ENCODE peak calls at places on chromosome 12, in ten cellular contexts. P is effector memory CD8-positive, alpha-beta T cell; U is frontal cortex; Y is T-cell; L is substantia nigra; M is RCC 7860; H is stimulated activated CD4-positive, alpha-beta T cell treated with anti-CD3 and anti-CD28 coated beads, TNF-alpha, amount 100 ng/mL, for 48 hours; R is amniotic stem cell; F is effector CD4-positive, alpha-beta T cell; C is RPMI8226. V is an unnamed sample.

GRCh38 chr12:32566663-32567634 is 112.2 kb upstream of the DNM1L start:
- DNase-seq in P (no peak), U (no peak), Y (no peak), L (no peak), M (no peak), H (no peak), R (no peak), F (no peak), C (no peak), V (peak; percentile 31)

GRCh38 chr12:121287267-121287954 is 9.1 kb downstream of the CAMKK2 start:
- DNase-seq in P (no peak), U (no peak), Y (no peak), L (no peak), M (no peak), H (no peak), R (no peak), F (no peak), C (no peak), V (no peak)

GRCh38 chr12:1630081-1630826 is 1.2 kb downstream of the WNT5B start:
- DNase-seq in P (no peak), U (peak; percentile 71), Y (no peak), L (no peak), M (no peak), H (no peak), R (no peak), F (peak; percentile 5), C (no peak), V (peak; percentile 38)

GRCh38 chr12:64181504-64182291 is 40.4 kb downstream of the KICS2 start:
- DNase-seq in P (no peak), U (peak; percentile 52), Y (no peak), L (peak; percentile 20), M (peak; percentile 99), H (no peak), R (peak; percentile 87), F (no peak), C (no peak), V (peak; percentile 59)

GRCh38 chr12:4107436-4107878 is 166.1 kb upstream of the CCND2 start:
- DNase-seq in P (peak; percentile 75), U (peak; percentile 34), Y (peak; percentile 76), L (no peak), M (peak; percentile 34), H (peak; percentile 40), R (peak; percentile 1), F (peak; percentile 69), C (peak; percentile 89), V (peak; percentile 61)

GRCh38 chr12:92562063-92562734 is 140.6 kb upstream of the PLEKHG7 start:
- DNase-seq in P (no peak), U (no peak), Y (no peak), L (no peak), M (no peak), H (no peak), R (no peak), F (no peak), C (peak; percentile 1), V (no peak)

GRCh38 chr12:12636641-12637040 is 25.0 kb downstream of the CREBL2 start:
- DNase-seq in P (no peak), U (no peak), Y (no peak), L (no peak), M (no peak), H (no peak), R (no peak), F (no peak), C (no peak), V (no peak)

GRCh38 chr12:8065991-8066594 is at the start of gene C3AR1:
- DNase-seq in P (peak; percentile 34), U (no peak), Y (peak; percentile 44), L (no peak), M (peak; percentile 70), H (no peak), R (peak; percentile 29), F (peak; percentile 48), C (peak; percentile 91), V (no peak)

GRCh38 chr12:121796855-121797751 is 3.6 kb upstream of the RHOF start:
- DNase-seq in P (no peak), U (peak; percentile 89), Y (no peak), L (peak; percentile 43), M (peak; percentile 92), H (no peak), R (peak; percentile 76), F (no peak), C (no peak), V (peak; percentile 94)

GRCh38 chr12:2177003-2177402 is 124.2 kb downstream of the CACNA1C start:
- DNase-seq in P (no peak), U (no peak), Y (no peak), L (no peak), M (no peak), H (no peak), R (no peak), F (no peak), C (no peak), V (no peak)

GRCh38 chr12:24109381-24110039 is 160.0 kb upstream of the SOX5 start:
- DNase-seq in P (no peak), U (peak; percentile 25), Y (no peak), L (no peak), M (no peak), H (no peak), R (no peak), F (no peak), C (no peak), V (no peak)

GRCh38 chr12:12660201-12660600 is 35.8 kb downstream of the GPR19 start:
- DNase-seq in P (no peak), U (no peak), Y (no peak), L (no peak), M (no peak), H (no peak), R (no peak), F (no peak), C (peak; percentile 44), V (no peak)

GRCh38 chr12:108080363-108080762 is 48.7 kb upstream of the WSCD2 start:
- DNase-seq in P (no peak), U (no peak), Y (no peak), L (no peak), M (no peak), H (no peak), R (no peak), F (no peak), C (no peak), V (no peak)

GRCh38 chr12:124504273-124505000 is 63.0 kb downstream of the NCOR2 start:
- DNase-seq in P (no peak), U (no peak), Y (no peak), L (no peak), M (no peak), H (no peak), R (no peak), F (no peak), C (no peak), V (no peak)

GRCh38 chr12:9052610-9053009 is 63.1 kb downstream of the A2M start:
- DNase-seq in P (no peak), U (no peak), Y (no peak), L (no peak), M (no peak), H (no peak), R (no peak), F (no peak), C (no peak), V (no peak)

GRCh38 chr12:110028323-110028722 is 20.0 kb downstream of the C12orf76 start:
- DNase-seq in P (no peak), U (no peak), Y (no peak), L (no peak), M (no peak), H (no peak), R (no peak), F (no peak), C (no peak), V (no peak)

GRCh38 chr12:87511371-87511770 is 517.8 kb downstream of the C12orf50 start:
- DNase-seq in P (no peak), U (no peak), Y (no peak), L (no peak), M (no peak), H (no peak), R (no peak), F (no peak), C (no peak), V (no peak)

GRCh38 chr12:12804432-12804886 is 8.7 kb upstream of the DDX47 start:
- DNase-seq in P (no peak), U (no peak), Y (no peak), L (no peak), M (peak; percentile 89), H (no peak), R (peak; percentile 35), F (no peak), C (no peak), V (no peak)

GRCh38 chr12:62730649-62731377 is 204.1 kb downstream of the PPM1H start:
- DNase-seq in P (no peak), U (no peak), Y (no peak), L (no peak), M (peak; percentile 50), H (no peak), R (peak; percentile 59), F (no peak), C (peak; percentile 65), V (no peak)

GRCh38 chr12:26767865-26768264 is 65.1 kb downstream of the ITPR2 start:
- DNase-seq in P (no peak), U (no peak), Y (no peak), L (no peak), M (no peak), H (no peak), R (no peak), F (no peak), C (no peak), V (no peak)

GRCh38 chr12:106195638-106196037 is 52.2 kb downstream of the CKAP4 start:
- DNase-seq in P (no peak), U (no peak), Y (no peak), L (no peak), M (no peak), H (no peak), R (peak; percentile 27), F (no peak), C (no peak), V (peak; percentile 51)

GRCh38 chr12:104792570-104792969 is 165.5 kb downstream of the SLC41A2 start:
- DNase-seq in P (no peak), U (no peak), Y (no peak), L (no peak), M (peak; percentile 72), H (no peak), R (peak; percentile 54), F (no peak), C (no peak), V (peak; percentile 59)

GRCh38 chr12:16581416-16581815 is 24.5 kb downstream of the LMO3 start:
- DNase-seq in P (no peak), U (no peak), Y (no peak), L (no peak), M (no peak), H (no peak), R (no peak), F (no peak), C (no peak), V (no peak)

GRCh38 chr12:107581616-107582015 is 104.0 kb upstream of the PWP1 start:
- DNase-seq in P (no peak), U (no peak), Y (no peak), L (no peak), M (no peak), H (no peak), R (no peak), F (no peak), C (no peak), V (no peak)

GRCh38 chr12:52405922-52406385 is at the start of gene KRT82:
- DNase-seq in P (no peak), U (no peak), Y (no peak), L (no peak), M (no peak), H (no peak), R (no peak), F (no peak), C (no peak), V (no peak)

GRCh38 chr12:47078733-47079364 is 572 bp upstream of the PCED1B start:
- DNase-seq in P (peak; percentile 38), U (peak; percentile 18), Y (no peak), L (no peak), M (peak; percentile 45), H (no peak), R (no peak), F (peak; percentile 32), C (no peak), V (peak; percentile 47)

GRCh38 chr12:120183211-120183631 is 11.3 kb downstream of the GCN1 start:
- DNase-seq in P (no peak), U (no peak), Y (no peak), L (no peak), M (peak; percentile 85), H (no peak), R (no peak), F (no peak), C (no peak), V (no peak)

GRCh38 chr12:57497223-57498142 is 9.6 kb downstream of the MARS1 start:
- DNase-seq in P (no peak), U (no peak), Y (no peak), L (no peak), M (no peak), H (no peak), R (no peak), F (no peak), C (no peak), V (no peak)

V was measured in mucosa of gallbladder.